ENCODE peak calls at places on chromosomes 12 and 14, in four cellular contexts. One of them, this sample, is unnamed.
A peak's percentile ranks its signal among the peaks of the same experiment; 100 is the strongest.

GRCh38 chr12:87020071-87020470 is 763.9 kb upstream of the MGAT4C start:
- DNase-seq in HCT116: no peak
- DNase-seq in endothelial cell of umbilical vein: no peak
- DNase-seq in stomach: no peak
- DNase-seq in this sample: no peak

GRCh38 chr14:92783813-92784431 is 10.2 kb upstream of the GOLGA5 start:
- DNase-seq in endothelial cell of umbilical vein: peak; percentile 81
- DNase-seq in stomach: no peak
- DNase-seq in HCT116: peak; percentile 62
- DNase-seq in this sample: peak; percentile 54

GRCh38 chr14:92987148-92987570 is 64.2 kb downstream of the CHGA start:
- DNase-seq in HCT116: no peak
- DNase-seq in stomach: no peak
- DNase-seq in endothelial cell of umbilical vein: no peak
- DNase-seq in this sample: no peak

GRCh38 chr12:29072631-29073030 is 76.4 kb upstream of the FAR2 start:
- DNase-seq in HCT116: no peak
- DNase-seq in stomach: no peak
- DNase-seq in endothelial cell of umbilical vein: no peak
- DNase-seq in this sample: no peak

GRCh38 chr12:56071648-56072047 is 8.3 kb upstream of the ERBB3 start:
- DNase-seq in HCT116: no peak
- DNase-seq in stomach: no peak
- DNase-seq in endothelial cell of umbilical vein: no peak
- DNase-seq in this sample: no peak

GRCh38 chr12:121120323-121120722 is 12.4 kb upstream of the P2RX7 start:
- DNase-seq in stomach: no peak
- DNase-seq in HCT116: no peak
- DNase-seq in endothelial cell of umbilical vein: no peak
- DNase-seq in this sample: no peak

GRCh38 chr14:78902010-78902623 is 731.9 kb downstream of the NRXN3 start:
- DNase-seq in HCT116: no peak
- DNase-seq in endothelial cell of umbilical vein: peak; percentile 44
- DNase-seq in stomach: peak; percentile 31
- DNase-seq in this sample: peak; percentile 9

GRCh38 chr14:99451234-99451633 is 29.4 kb downstream of the SETD3 start:
- DNase-seq in endothelial cell of umbilical vein: no peak
- DNase-seq in HCT116: no peak
- DNase-seq in stomach: no peak
- DNase-seq in this sample: no peak

GRCh38 chr14:20719777-20720176 is 25.9 kb upstream of the EDDM3A start:
- DNase-seq in endothelial cell of umbilical vein: no peak
- DNase-seq in stomach: peak; percentile 72
- DNase-seq in HCT116: no peak
- DNase-seq in this sample: peak; percentile 16

GRCh38 chr14:31806249-31806648 is 245.0 kb downstream of the NUBPL start:
- DNase-seq in HCT116: no peak
- DNase-seq in endothelial cell of umbilical vein: no peak
- DNase-seq in stomach: no peak
- DNase-seq in this sample: no peak

GRCh38 chr12:6828671-6829531 is 694 bp downstream of the P3H3 start:
- DNase-seq in stomach: peak; percentile 56
- DNase-seq in HCT116: no peak
- DNase-seq in endothelial cell of umbilical vein: no peak
- DNase-seq in this sample: peak; percentile 46

GRCh38 chr14:73245401-73246325 is 8.4 kb downstream of the PAPLN start:
- DNase-seq in endothelial cell of umbilical vein: peak; percentile 39
- DNase-seq in HCT116: no peak
- DNase-seq in stomach: peak; percentile 62
- DNase-seq in this sample: no peak

GRCh38 chr12:22116376-22116775 is 70.4 kb downstream of the CMAS start:
- DNase-seq in stomach: no peak
- DNase-seq in endothelial cell of umbilical vein: no peak
- DNase-seq in HCT116: no peak
- DNase-seq in this sample: no peak

GRCh38 chr12:116808113-116808786 is 70.1 kb downstream of the RNFT2 start:
- DNase-seq in endothelial cell of umbilical vein: no peak
- DNase-seq in stomach: no peak
- DNase-seq in HCT116: no peak
- DNase-seq in this sample: no peak

GRCh38 chr14:29352681-29353080 is 575.0 kb downstream of the PRKD1 start:
- DNase-seq in stomach: no peak
- DNase-seq in endothelial cell of umbilical vein: no peak
- DNase-seq in HCT116: no peak
- DNase-seq in this sample: no peak

GRCh38 chr14:23675337-23675736 is 39.2 kb downstream of the DHRS2 start:
- DNase-seq in stomach: no peak
- DNase-seq in HCT116: no peak
- DNase-seq in endothelial cell of umbilical vein: no peak
- DNase-seq in this sample: no peak

GRCh38 chr12:56941299-56942017 is 7.2 kb upstream of the SDR9C7 start:
- DNase-seq in HCT116: peak; percentile 19
- DNase-seq in stomach: no peak
- DNase-seq in endothelial cell of umbilical vein: no peak
- DNase-seq in this sample: peak; percentile 23

GRCh38 chr14:81529391-81529790 is 4.3 kb downstream of the SEL1L start:
- DNase-seq in HCT116: peak; percentile 10
- DNase-seq in stomach: no peak
- DNase-seq in endothelial cell of umbilical vein: no peak
- DNase-seq in this sample: no peak

GRCh38 chr12:124556067-124556466 is 11.3 kb downstream of the NCOR2 start:
- DNase-seq in endothelial cell of umbilical vein: no peak
- DNase-seq in stomach: no peak
- DNase-seq in HCT116: no peak
- DNase-seq in this sample: no peak

GRCh38 chr14:55329999-55330710 is 58.9 kb downstream of the FBXO34 start:
- DNase-seq in HCT116: no peak
- DNase-seq in endothelial cell of umbilical vein: no peak
- DNase-seq in stomach: no peak
- DNase-seq in this sample: no peak

GRCh38 chr14:76926521-76927251 is 100.5 kb downstream of the LRRC74A start:
- DNase-seq in endothelial cell of umbilical vein: no peak
- DNase-seq in stomach: no peak
- DNase-seq in HCT116: no peak
- DNase-seq in this sample: no peak

GRCh38 chr14:60981626-60982455 is 796 bp downstream of the SLC38A6 start:
- DNase-seq in HCT116: no peak
- DNase-seq in stomach: no peak
- DNase-seq in endothelial cell of umbilical vein: peak; percentile 72
- DNase-seq in this sample: no peak

GRCh38 chr12:3492868-3493224 is 1.8 kb downstream of the PRMT8 start:
- DNase-seq in endothelial cell of umbilical vein: no peak
- DNase-seq in HCT116: no peak
- DNase-seq in stomach: no peak
- DNase-seq in this sample: no peak

GRCh38 chr12:120662879-120663278 is 22.5 kb downstream of the CABP1 start:
- DNase-seq in endothelial cell of umbilical vein: no peak
- DNase-seq in stomach: no peak
- DNase-seq in HCT116: no peak
- DNase-seq in this sample: no peak

GRCh38 chr12:91009319-91009950 is 4.7 kb upstream of the EPYC start:
- DNase-seq in HCT116: no peak
- DNase-seq in stomach: no peak
- DNase-seq in endothelial cell of umbilical vein: peak; percentile 77
- DNase-seq in this sample: no peak

GRCh38 chr12:247271-247670 is 15.4 kb downstream of the SLC6A13 start:
- DNase-seq in endothelial cell of umbilical vein: no peak
- DNase-seq in stomach: no peak
- DNase-seq in HCT116: no peak
- DNase-seq in this sample: no peak

GRCh38 chr14:102316048-102316745 is 3.3 kb upstream of the ZNF839 start:
- DNase-seq in stomach: no peak
- DNase-seq in endothelial cell of umbilical vein: no peak
- DNase-seq in HCT116: no peak
- DNase-seq in this sample: peak; percentile 28

GRCh38 chr14:75537071-75537470 is 14.8 kb downstream of the BATF start:
- DNase-seq in endothelial cell of umbilical vein: no peak
- DNase-seq in HCT116: no peak
- DNase-seq in stomach: no peak
- DNase-seq in this sample: no peak

DNA sequence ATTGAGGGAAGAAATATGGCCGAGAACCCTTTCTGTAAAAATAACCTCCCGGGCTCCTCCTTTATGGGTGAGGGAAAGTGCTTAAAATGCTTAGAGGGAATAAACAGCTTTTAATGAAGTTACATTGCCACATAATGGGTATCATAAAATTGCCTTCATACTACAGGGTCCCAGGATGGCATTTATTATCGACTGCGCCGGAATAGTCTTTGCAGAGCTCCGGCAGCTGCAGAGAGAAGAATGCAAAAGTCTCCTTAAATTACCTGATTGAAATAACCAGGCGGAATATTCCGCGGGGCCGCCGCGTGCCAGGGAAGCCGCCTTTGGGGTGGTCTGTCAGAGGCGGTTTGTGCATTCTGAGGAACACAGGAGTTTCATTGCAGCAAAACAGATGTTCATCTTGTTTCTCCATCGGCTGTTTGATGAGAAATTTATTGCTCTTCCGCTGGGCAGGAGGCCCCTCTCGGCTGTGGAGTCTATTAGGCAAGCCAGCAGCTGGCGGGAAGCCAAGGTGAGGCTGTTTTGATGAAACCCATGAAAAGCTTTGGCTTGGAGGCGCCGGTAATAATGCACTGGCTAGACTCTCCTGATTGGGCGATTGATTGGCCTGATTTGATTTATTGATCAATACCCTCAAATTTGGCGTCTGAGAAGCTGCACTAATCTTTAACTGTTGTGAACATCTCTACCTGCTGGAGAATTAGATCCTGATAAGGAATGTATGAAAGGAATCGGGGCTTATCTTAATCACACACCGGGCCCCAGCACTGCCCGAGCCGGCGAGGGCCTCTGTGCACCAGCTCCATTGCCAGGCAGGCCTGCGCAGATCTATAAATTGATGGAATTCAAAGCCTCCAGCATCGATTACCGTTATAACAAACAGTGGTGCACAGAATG is 187.8 kb downstream of the PHETA1 start:
- DNase-seq in endothelial cell of umbilical vein: no peak
- DNase-seq in stomach: peak; percentile 53
- DNase-seq in HCT116: no peak
- DNase-seq in this sample: peak; percentile 76
- TF ChIP-seq POLR2AphosphoS5 in endothelial cell of umbilical vein: no peak
- TF ChIP-seq POLR2AphosphoS5 in stomach: no peak
- TF ChIP-seq POLR2AphosphoS5 in HCT116: no peak
- TF ChIP-seq POLR2AphosphoS5 in this sample: peak; percentile 31

DNA sequence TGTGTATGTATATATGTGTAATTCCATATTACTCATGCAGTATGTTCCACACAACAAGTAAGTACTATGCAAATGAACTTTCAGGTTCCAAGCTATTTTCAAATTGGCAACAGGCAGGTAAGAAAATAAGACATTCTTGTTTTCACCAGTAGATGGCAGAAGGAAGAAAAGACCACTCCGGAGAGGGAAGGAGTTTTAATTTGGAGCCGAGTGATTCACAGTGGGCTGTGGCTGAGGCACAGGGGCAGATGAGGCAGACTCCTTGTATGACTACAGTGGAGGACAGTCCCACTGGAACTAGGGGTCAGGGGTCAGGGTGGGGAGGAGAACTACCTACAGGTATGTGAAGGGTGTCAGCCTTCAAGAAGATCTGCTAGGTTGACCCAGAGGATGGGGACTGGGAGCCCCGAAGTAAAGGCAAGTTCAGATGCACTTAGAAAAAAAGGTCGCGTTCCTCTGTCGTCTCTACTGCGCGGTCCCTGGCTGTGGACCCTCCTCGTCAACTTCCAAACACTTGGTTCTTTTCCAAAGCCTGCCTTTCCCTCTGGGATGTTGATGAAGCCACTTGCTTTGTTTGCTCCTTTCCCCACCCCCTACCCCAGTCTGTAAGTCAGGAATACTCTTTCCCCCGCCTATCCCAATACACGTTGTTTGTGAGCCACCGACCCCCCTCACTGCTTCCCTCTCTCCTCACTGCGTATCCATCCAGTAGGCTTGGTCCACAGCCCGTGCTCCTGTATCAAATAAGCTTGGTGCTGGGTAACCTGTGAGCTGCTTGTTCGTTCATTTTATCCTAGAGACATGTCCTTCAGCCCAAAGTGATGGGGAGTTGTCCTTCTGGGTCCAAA is 24.1 kb downstream of the DDX47 start:
- DNase-seq in HCT116: peak; percentile 67
- DNase-seq in stomach: peak; percentile 36
- DNase-seq in endothelial cell of umbilical vein: peak; percentile 86
- DNase-seq in this sample: no peak
- H3K27ac ChIP-seq in HCT116: peak overlapping the region; percentile 85
- H3K27ac ChIP-seq in stomach: no peak overlapping the region
- H3K27ac ChIP-seq in endothelial cell of umbilical vein: peak overlapping the region; percentile 91
- H3K27ac ChIP-seq in this sample: no peak overlapping the region

GRCh38 chr12:65871865-65872645 is 47.8 kb downstream of the HMGA2 start:
- DNase-seq in endothelial cell of umbilical vein: no peak
- DNase-seq in HCT116: no peak
- DNase-seq in stomach: no peak
- DNase-seq in this sample: no peak

GRCh38 chr12:65868133-65868705 is 43.9 kb downstream of the HMGA2 start:
- DNase-seq in HCT116: no peak
- DNase-seq in stomach: no peak
- DNase-seq in endothelial cell of umbilical vein: peak; percentile 59
- DNase-seq in this sample: no peak

GRCh38 chr12:65868878-65869277 is 44.6 kb downstream of the HMGA2 start:
- DNase-seq in endothelial cell of umbilical vein: no peak
- DNase-seq in HCT116: no peak
- DNase-seq in stomach: no peak
- DNase-seq in this sample: no peak

GRCh38 chr12:65867428-65867827 is 43.1 kb downstream of the HMGA2 start:
- DNase-seq in stomach: no peak
- DNase-seq in HCT116: no peak
- DNase-seq in endothelial cell of umbilical vein: peak; percentile 40
- DNase-seq in this sample: no peak
- TF ChIP-seq POLR2AphosphoS5 in stomach: no peak
- TF ChIP-seq POLR2AphosphoS5 in HCT116: peak; percentile 26
- TF ChIP-seq POLR2AphosphoS5 in endothelial cell of umbilical vein: no peak
- TF ChIP-seq POLR2AphosphoS5 in this sample: no peak

DNA sequence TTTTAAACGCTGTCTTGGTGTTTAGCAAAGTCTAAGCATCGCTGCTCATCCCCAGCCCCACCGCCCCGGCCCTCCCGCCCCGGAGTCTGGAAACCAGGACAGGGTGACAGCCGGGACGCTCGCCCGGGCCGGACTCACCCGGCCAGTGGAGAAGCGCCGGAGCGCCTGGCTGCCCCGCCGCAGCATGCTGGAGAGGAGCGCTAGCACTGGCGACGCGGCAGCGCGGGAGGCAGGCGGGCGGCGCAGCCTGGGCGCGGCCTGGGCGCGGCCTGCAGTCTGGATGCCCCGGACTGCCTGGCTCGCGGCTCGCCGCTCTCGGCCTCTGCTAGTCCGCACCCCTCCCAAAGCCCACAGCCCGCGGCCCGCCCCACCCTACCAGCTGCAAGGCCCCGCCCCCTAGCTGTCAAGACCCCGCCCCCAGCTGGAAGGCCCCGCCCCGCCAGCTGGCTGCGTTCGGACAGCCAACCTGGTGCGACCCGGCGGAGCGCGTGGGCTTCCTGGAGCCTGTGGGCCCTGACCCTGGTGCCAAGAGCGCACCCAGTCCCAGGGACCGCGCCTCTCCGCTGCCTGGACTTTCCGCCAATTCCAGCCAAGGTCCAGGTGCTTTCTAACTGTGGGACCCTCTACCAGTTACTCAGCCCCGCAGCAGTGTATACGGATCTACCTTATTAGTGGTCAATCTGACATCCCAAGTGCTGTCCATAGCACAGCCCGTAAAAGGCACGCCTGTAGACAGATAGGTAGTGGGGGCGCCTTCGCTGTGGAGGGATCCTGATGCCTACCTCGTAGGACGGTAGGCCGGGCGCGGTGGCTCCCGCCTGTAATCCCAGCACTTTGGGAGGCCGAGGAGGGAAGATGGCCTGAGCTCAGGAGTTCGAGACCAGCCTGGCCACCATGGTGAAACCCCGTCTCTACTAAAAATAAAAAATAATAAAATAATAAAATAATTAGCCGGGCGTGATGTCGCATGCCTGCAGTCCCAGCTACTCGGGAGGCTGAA is at the start of gene ALDH1L2:
- DNase-seq in stomach: peak; percentile 88
- DNase-seq in endothelial cell of umbilical vein: peak; percentile 77
- DNase-seq in HCT116: peak; percentile 35
- DNase-seq in this sample: peak; percentile 54
- H3K27ac ChIP-seq in stomach: peak within 1 kb of the TSS; percentile 68
- H3K27ac ChIP-seq in endothelial cell of umbilical vein: no peak within 1 kb of the TSS
- H3K27ac ChIP-seq in HCT116: no peak within 1 kb of the TSS
- H3K27ac ChIP-seq in this sample: peak within 1 kb of the TSS; percentile 20